ENCODE peak calls at places on chromosome 22, in nine cellular contexts. B is tibial nerve, R is transverse colon, K is A549, U is sigmoid colon, J is suprapubic skin, N is ovary, Z is stomach, G is H1. S is an unnamed sample.

GRCh38 chr22:44616882-44617655 is 84.9 kb upstream of the PRR5 start:
- DNase-seq in U (no peak), G (no peak), Z (no peak), B (no peak), J (no peak), K (no peak), R (no peak), N (no peak), S (no peak)

GRCh38 chr22:20222764-20223420 is 45.2 kb downstream of the RTN4R start:
- DNase-seq in N (no peak), R (no peak), U (no peak), K (no peak), B (no peak), G (no peak), J (no peak), Z (no peak), S (peak)

GRCh38 chr22:24503137-24503850 is 8.2 kb downstream of the UPB1 start:
- DNase-seq in J (peak), G (no peak), B (no peak), N (peak), U (no peak), R (peak), K (peak), Z (peak), S (no peak)

GRCh38 chr22:32831571-32831970 is 30.1 kb downstream of the TIMP3 start:
- DNase-seq in B (no peak), K (no peak), Z (no peak), N (no peak), U (peak), R (no peak), J (no peak), G (no peak), S (peak)

GRCh38 chr22:45084400-45084920 is 74.7 kb upstream of the PHF21B start:
- DNase-seq in Z (no peak), K (no peak), G (no peak), U (no peak), B (no peak), R (no peak), N (no peak), J (no peak), S (no peak)

GRCh38 chr22:21951931-21952465 is 650 bp downstream of the PPM1F start:
- DNase-seq in B (no peak), K (no peak), U (peak), J (no peak), G (no peak), N (peak), Z (peak), R (peak), S (peak)

GRCh38 chr22:23207786-23208325 is 27.5 kb downstream of the BCR start:
- DNase-seq in G (no peak), J (no peak), R (no peak), K (no peak), U (no peak), B (no peak), N (no peak), Z (no peak), S (no peak)

GRCh38 chr22:47193606-47194316 is 431.3 kb downstream of the TBC1D22A start:
- DNase-seq in J (peak), R (no peak), Z (peak), B (peak), U (peak), G (no peak), N (no peak), K (no peak), S (no peak)

GRCh38 chr22:23263651-23264555 is 83.6 kb downstream of the BCR start:
- DNase-seq in J (no peak), U (no peak), G (no peak), Z (peak), B (no peak), K (no peak), N (no peak), R (peak), S (no peak)

GRCh38 chr22:20526305-20526627 is 18.9 kb downstream of the MED15 start:
- DNase-seq in N (no peak), U (no peak), R (no peak), K (no peak), J (no peak), Z (no peak), G (no peak), B (no peak), S (no peak)

GRCh38 chr22:45905326-45905923 is 71.5 kb downstream of the WNT7B start:
- DNase-seq in R (no peak), U (no peak), J (no peak), G (no peak), K (no peak), B (no peak), N (no peak), Z (no peak), S (peak)

GRCh38 chr22:22894740-22895731 is 7.4 kb downstream of the IGLL5 start:
- DNase-seq in N (no peak), K (no peak), Z (no peak), G (no peak), J (peak), U (peak), R (peak), B (no peak), S (peak)

GRCh38 chr22:32828150-32828549 is 26.6 kb downstream of the TIMP3 start:
- DNase-seq in G (no peak), J (no peak), B (no peak), U (peak), Z (no peak), R (no peak), K (no peak), N (no peak), S (no peak)

GRCh38 chr22:31160328-31160978 is 471 bp downstream of the RNF185 start:
- DNase-seq in Z (no peak), U (peak), J (no peak), N (no peak), R (peak), G (no peak), B (no peak), K (no peak), S (no peak)

GRCh38 chr22:46587492-46588278 is 32.5 kb upstream of the GRAMD4 start:
- DNase-seq in G (no peak), U (no peak), B (no peak), N (peak), Z (no peak), J (no peak), R (peak), K (no peak), S (no peak)

GRCh38 chr22:50604623-50605348 is 4.2 kb downstream of the MAPK8IP2 start:
- DNase-seq in G (no peak), B (no peak), J (no peak), K (no peak), N (no peak), U (peak), R (no peak), Z (no peak), S (peak)
- TF ChIP-seq EP300 in G (no peak), B (no peak), J (no peak), K (no peak), N (no peak), U (no peak), R (no peak), Z (no peak), S (no peak)

DNA sequence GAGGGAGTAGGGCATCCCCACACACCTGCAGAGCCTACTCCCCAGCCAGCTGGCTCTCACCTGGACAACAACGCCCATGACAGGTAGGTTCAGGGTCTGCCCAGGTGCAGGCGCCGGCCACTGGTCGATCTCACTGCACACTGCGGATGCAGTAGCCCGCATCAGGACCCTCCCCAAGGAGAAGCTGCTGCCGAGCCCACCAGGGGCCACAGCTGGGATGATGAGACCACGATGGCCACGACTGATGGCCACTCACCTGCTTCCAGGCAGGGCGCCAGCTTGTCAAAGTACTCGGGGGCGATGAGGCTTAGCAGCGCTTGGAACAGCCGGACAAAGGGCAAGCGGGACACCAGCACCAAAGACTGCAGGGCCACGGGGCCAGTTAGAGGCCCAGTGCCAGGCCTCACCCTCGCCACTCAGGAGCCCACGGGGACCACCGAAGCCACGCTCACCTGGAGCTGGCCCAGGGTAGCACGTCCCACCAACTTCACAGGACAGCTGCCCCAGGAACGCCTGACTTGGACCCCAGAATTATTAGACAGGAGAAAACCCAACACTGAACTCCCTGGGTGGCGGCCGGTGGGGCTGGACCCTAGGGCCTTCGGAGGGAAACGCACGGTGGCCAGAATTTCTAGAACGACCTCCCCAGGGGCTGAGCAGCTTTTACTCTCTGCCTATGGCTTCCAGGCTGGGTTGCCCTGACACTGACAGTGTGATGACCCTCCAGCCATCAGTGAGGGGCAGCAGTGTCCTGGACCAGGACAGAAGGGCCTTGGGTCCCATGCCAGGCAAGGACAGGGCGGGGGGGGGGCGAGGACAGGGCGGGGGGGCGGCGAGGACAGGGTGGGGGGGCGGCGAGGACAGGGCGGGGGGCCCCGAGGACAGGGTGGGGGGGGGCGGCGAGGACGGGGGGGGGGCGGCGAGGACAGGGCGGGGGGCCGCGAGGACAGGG is 8.9 kb upstream of the PLXNB2 start:
- DNase-seq in G (no peak), N (no peak), K (no peak), R (no peak), B (no peak), J (no peak), U (no peak), Z (no peak), S (no peak)
- H3K27ac ChIP-seq in G (no peak), N (no peak), K (no peak), R (no peak), B (no peak), J (no peak), U (no peak), Z (no peak), S (no peak)

DNA sequence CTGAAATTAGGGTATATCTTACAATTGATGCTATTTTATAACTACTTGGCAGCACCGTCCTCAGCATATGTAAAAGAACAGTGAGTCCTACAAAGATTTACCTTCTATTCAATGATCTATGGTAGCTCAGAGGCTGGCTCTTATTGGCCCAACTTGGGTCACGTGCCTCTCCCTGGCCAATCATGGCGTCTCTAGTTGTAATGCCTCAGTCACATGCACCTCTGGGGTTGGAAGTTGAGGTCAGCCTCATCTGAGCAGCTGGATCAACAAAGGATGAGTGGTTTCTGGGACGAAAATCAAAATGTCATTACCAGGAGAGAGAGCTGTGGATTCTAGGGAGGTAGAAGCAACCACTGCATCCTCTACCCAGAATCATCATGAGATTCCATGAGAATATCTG is 22.9 kb upstream of the ASPHD2 start:
- DNase-seq in U (no peak), Z (no peak), B (no peak), N (no peak), G (no peak), J (no peak), K (no peak), R (no peak), S (no peak)
- TF ChIP-seq EP300 in U (no peak), Z (no peak), B (no peak), N (no peak), G (no peak), J (no peak), K (no peak), R (no peak), S (no peak)

GRCh38 chr22:28950567-28951411 is 67.4 kb downstream of the ZNRF3 start:
- DNase-seq in U (no peak), J (no peak), G (no peak), N (no peak), R (no peak), Z (no peak), K (no peak), B (no peak), S (no peak)

GRCh38 chr22:28949788-28950187 is 66.4 kb downstream of the ZNRF3 start:
- DNase-seq in B (no peak), G (no peak), Z (no peak), K (no peak), U (no peak), J (no peak), R (no peak), N (no peak), S (no peak)

GRCh38 chr22:28951969-28952521 is 68.7 kb downstream of the ZNRF3 start:
- DNase-seq in U (peak), G (no peak), N (no peak), K (no peak), R (peak), Z (no peak), B (no peak), J (no peak), S (no peak)

GRCh38 chr22:28952857-28953256 is 69.5 kb downstream of the ZNRF3 start:
- DNase-seq in Z (no peak), J (no peak), U (no peak), B (no peak), N (no peak), K (no peak), R (no peak), G (no peak), S (peak)

DNA sequence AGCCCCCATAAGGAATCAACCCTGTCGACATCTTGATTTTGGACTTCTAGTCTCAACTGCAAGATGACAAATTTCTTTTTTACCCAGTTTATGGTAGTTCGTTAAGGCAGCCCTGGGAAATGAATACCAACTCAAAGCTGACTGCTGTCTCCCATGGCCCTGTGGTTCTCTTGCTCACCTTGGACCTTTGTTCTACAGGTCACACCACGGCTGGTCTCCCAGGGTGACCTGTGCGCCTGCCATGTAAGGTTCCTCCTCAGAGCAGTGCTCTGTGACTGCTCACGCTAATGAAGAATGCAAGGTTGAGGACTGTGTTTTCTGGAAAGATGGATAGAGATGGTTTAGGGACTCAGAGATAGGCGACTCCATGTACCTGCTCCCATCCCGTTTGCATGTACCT is 68.2 kb downstream of the ZNRF3 start:
- DNase-seq in J (no peak), K (no peak), Z (no peak), U (no peak), G (no peak), R (no peak), N (no peak), B (no peak), S (no peak)
- H3K27ac ChIP-seq in J (no peak), K (peak), Z (no peak), U (peak), G (no peak), R (peak), N (no peak), B (peak), S (no peak)

DNA sequence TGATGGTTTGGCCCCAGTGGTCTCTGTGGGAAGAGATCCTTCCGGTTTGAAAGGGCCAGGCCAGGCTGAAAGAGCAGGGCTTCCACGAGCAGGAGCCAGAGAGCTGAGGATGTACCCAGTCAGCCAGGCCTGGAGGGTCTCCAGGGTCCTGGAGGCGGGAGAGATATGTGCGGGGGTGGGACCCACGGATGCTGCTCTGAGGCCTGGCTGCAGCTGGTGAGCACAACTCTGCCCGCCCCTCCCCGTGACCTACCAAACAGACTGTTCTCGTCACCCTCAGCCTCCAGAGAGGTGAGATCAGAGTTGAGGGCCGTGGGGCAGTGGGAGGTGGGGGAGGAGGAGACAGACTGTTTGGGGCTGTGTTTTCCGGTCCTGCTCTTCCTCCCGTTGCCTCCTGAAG is 42.2 kb downstream of the TRIOBP start:
- DNase-seq in G (no peak), K (no peak), B (peak), N (peak), J (no peak), R (no peak), Z (no peak), U (peak), S (peak)
- TF ChIP-seq EP300 in G (no peak), K (no peak), B (no peak), N (peak), J (no peak), R (no peak), Z (no peak), U (no peak), S (no peak)

GRCh38 chr22:36010090-36010489 is 18.5 kb downstream of the RBFOX2 start:
- DNase-seq in R (no peak), U (no peak), K (no peak), Z (no peak), G (peak), J (no peak), N (no peak), B (no peak), S (no peak)
- H3K27ac ChIP-seq in R (peak), U (peak), K (no peak), Z (peak), G (peak), J (no peak), N (no peak), B (no peak), S (no peak)

S was measured in upper lobe of left lung.